ENCODE peak calls at places on chromosomes 7 and 10, in ten cellular contexts. One of them, this sample, is unnamed.

GRCh38 chr7:101998904-101999236 is 181.4 kb downstream of the CUX1 start:
- DNase-seq in H7: peak
- DNase-seq in ACHN: no peak
- DNase-seq in coronary artery: no peak
- DNase-seq in activated CD4-positive, alpha-beta T cell treated with anti-CD3 and anti-CD28 coated beads for 1 hour: no peak
- DNase-seq in hepatic stellate cell: no peak
- DNase-seq in OCI-LY7: peak
- DNase-seq in NCI-H69: peak
- DNase-seq in T-helper 9 cell: no peak
- DNase-seq in brain microvascular endothelial cell: no peak
- DNase-seq in this sample: no peak

GRCh38 chr7:135248546-135248945 is 14.9 kb downstream of the STRA8 start:
- DNase-seq in H7: no peak
- DNase-seq in ACHN: no peak
- DNase-seq in coronary artery: no peak
- DNase-seq in activated CD4-positive, alpha-beta T cell treated with anti-CD3 and anti-CD28 coated beads for 1 hour: no peak
- DNase-seq in hepatic stellate cell: no peak
- DNase-seq in OCI-LY7: no peak
- DNase-seq in NCI-H69: no peak
- DNase-seq in T-helper 9 cell: no peak
- DNase-seq in brain microvascular endothelial cell: no peak
- DNase-seq in this sample: no peak

GRCh38 chr7:125201002-125201401 is 271.4 kb upstream of the POT1 start:
- DNase-seq in H7: no peak
- DNase-seq in ACHN: no peak
- DNase-seq in coronary artery: no peak
- DNase-seq in activated CD4-positive, alpha-beta T cell treated with anti-CD3 and anti-CD28 coated beads for 1 hour: no peak
- DNase-seq in hepatic stellate cell: no peak
- DNase-seq in OCI-LY7: no peak
- DNase-seq in NCI-H69: no peak
- DNase-seq in T-helper 9 cell: no peak
- DNase-seq in brain microvascular endothelial cell: no peak
- DNase-seq in this sample: no peak

GRCh38 chr10:102540023-102540422 is 36.3 kb downstream of the SUFU start:
- DNase-seq in H7: peak
- DNase-seq in ACHN: peak
- DNase-seq in coronary artery: no peak
- DNase-seq in activated CD4-positive, alpha-beta T cell treated with anti-CD3 and anti-CD28 coated beads for 1 hour: no peak
- DNase-seq in hepatic stellate cell: peak
- DNase-seq in OCI-LY7: peak
- DNase-seq in NCI-H69: peak
- DNase-seq in T-helper 9 cell: no peak
- DNase-seq in brain microvascular endothelial cell: peak
- DNase-seq in this sample: peak

GRCh38 chr7:106671160-106671559 is 10.2 kb upstream of the CCDC71L start:
- DNase-seq in H7: no peak
- DNase-seq in ACHN: no peak
- DNase-seq in coronary artery: no peak
- DNase-seq in activated CD4-positive, alpha-beta T cell treated with anti-CD3 and anti-CD28 coated beads for 1 hour: no peak
- DNase-seq in hepatic stellate cell: no peak
- DNase-seq in OCI-LY7: no peak
- DNase-seq in NCI-H69: no peak
- DNase-seq in T-helper 9 cell: no peak
- DNase-seq in brain microvascular endothelial cell: no peak
- DNase-seq in this sample: no peak

GRCh38 chr10:4801405-4801804 is 24.6 kb upstream of the AKR1E2 start:
- DNase-seq in H7: no peak
- DNase-seq in ACHN: no peak
- DNase-seq in coronary artery: peak
- DNase-seq in activated CD4-positive, alpha-beta T cell treated with anti-CD3 and anti-CD28 coated beads for 1 hour: no peak
- DNase-seq in hepatic stellate cell: no peak
- DNase-seq in OCI-LY7: no peak
- DNase-seq in NCI-H69: no peak
- DNase-seq in T-helper 9 cell: no peak
- DNase-seq in brain microvascular endothelial cell: no peak
- DNase-seq in this sample: no peak

GRCh38 chr10:121422096-121422495 is 176.1 kb downstream of the FGFR2 start:
- DNase-seq in H7: no peak
- DNase-seq in ACHN: no peak
- DNase-seq in coronary artery: no peak
- DNase-seq in activated CD4-positive, alpha-beta T cell treated with anti-CD3 and anti-CD28 coated beads for 1 hour: no peak
- DNase-seq in hepatic stellate cell: no peak
- DNase-seq in OCI-LY7: no peak
- DNase-seq in NCI-H69: no peak
- DNase-seq in T-helper 9 cell: no peak
- DNase-seq in brain microvascular endothelial cell: no peak
- DNase-seq in this sample: no peak

GRCh38 chr7:131080754-131081153 is 246.9 kb upstream of the MKLN1 start:
- DNase-seq in H7: no peak
- DNase-seq in ACHN: no peak
- DNase-seq in coronary artery: no peak
- DNase-seq in activated CD4-positive, alpha-beta T cell treated with anti-CD3 and anti-CD28 coated beads for 1 hour: no peak
- DNase-seq in hepatic stellate cell: no peak
- DNase-seq in OCI-LY7: no peak
- DNase-seq in NCI-H69: peak
- DNase-seq in T-helper 9 cell: no peak
- DNase-seq in brain microvascular endothelial cell: no peak
- DNase-seq in this sample: no peak

GRCh38 chr7:20440472-20441105 is 109.9 kb downstream of the ITGB8 start:
- DNase-seq in H7: peak
- DNase-seq in ACHN: peak
- DNase-seq in coronary artery: no peak
- DNase-seq in activated CD4-positive, alpha-beta T cell treated with anti-CD3 and anti-CD28 coated beads for 1 hour: no peak
- DNase-seq in hepatic stellate cell: no peak
- DNase-seq in OCI-LY7: peak
- DNase-seq in NCI-H69: peak
- DNase-seq in T-helper 9 cell: no peak
- DNase-seq in brain microvascular endothelial cell: peak
- DNase-seq in this sample: peak

GRCh38 chr7:158244873-158245723 is 342.5 kb downstream of the PTPRN2 start:
- DNase-seq in H7: no peak
- DNase-seq in ACHN: no peak
- DNase-seq in coronary artery: no peak
- DNase-seq in activated CD4-positive, alpha-beta T cell treated with anti-CD3 and anti-CD28 coated beads for 1 hour: no peak
- DNase-seq in hepatic stellate cell: no peak
- DNase-seq in OCI-LY7: no peak
- DNase-seq in NCI-H69: no peak
- DNase-seq in T-helper 9 cell: no peak
- DNase-seq in brain microvascular endothelial cell: no peak
- DNase-seq in this sample: no peak

GRCh38 chr7:50529093-50529862 is 35.9 kb downstream of the DDC start:
- DNase-seq in H7: no peak
- DNase-seq in ACHN: no peak
- DNase-seq in coronary artery: peak
- DNase-seq in activated CD4-positive, alpha-beta T cell treated with anti-CD3 and anti-CD28 coated beads for 1 hour: no peak
- DNase-seq in hepatic stellate cell: no peak
- DNase-seq in OCI-LY7: no peak
- DNase-seq in NCI-H69: no peak
- DNase-seq in T-helper 9 cell: no peak
- DNase-seq in brain microvascular endothelial cell: no peak
- DNase-seq in this sample: no peak

GRCh38 chr10:86970152-86970886 is 2.0 kb downstream of the ADIRF start:
- DNase-seq in H7: peak
- DNase-seq in ACHN: peak
- DNase-seq in coronary artery: peak
- DNase-seq in activated CD4-positive, alpha-beta T cell treated with anti-CD3 and anti-CD28 coated beads for 1 hour: no peak
- DNase-seq in hepatic stellate cell: peak
- DNase-seq in OCI-LY7: no peak
- DNase-seq in NCI-H69: no peak
- DNase-seq in T-helper 9 cell: no peak
- DNase-seq in brain microvascular endothelial cell: no peak
- DNase-seq in this sample: no peak

GRCh38 chr10:16777473-16778370 is 39.5 kb downstream of the RSU1 start:
- DNase-seq in H7: peak
- DNase-seq in ACHN: peak
- DNase-seq in coronary artery: no peak
- DNase-seq in activated CD4-positive, alpha-beta T cell treated with anti-CD3 and anti-CD28 coated beads for 1 hour: no peak
- DNase-seq in hepatic stellate cell: peak
- DNase-seq in OCI-LY7: peak
- DNase-seq in NCI-H69: peak
- DNase-seq in T-helper 9 cell: no peak
- DNase-seq in brain microvascular endothelial cell: peak
- DNase-seq in this sample: peak

GRCh38 chr10:80461208-80462183 is 7.4 kb downstream of the TSPAN14 start:
- DNase-seq in H7: no peak
- DNase-seq in ACHN: no peak
- DNase-seq in coronary artery: no peak
- DNase-seq in activated CD4-positive, alpha-beta T cell treated with anti-CD3 and anti-CD28 coated beads for 1 hour: no peak
- DNase-seq in hepatic stellate cell: no peak
- DNase-seq in OCI-LY7: no peak
- DNase-seq in NCI-H69: no peak
- DNase-seq in T-helper 9 cell: no peak
- DNase-seq in brain microvascular endothelial cell: no peak
- DNase-seq in this sample: no peak

GRCh38 chr7:93016085-93016471 is 101.7 kb downstream of the SAMD9 start:
- DNase-seq in H7: no peak
- DNase-seq in ACHN: no peak
- DNase-seq in coronary artery: no peak
- DNase-seq in activated CD4-positive, alpha-beta T cell treated with anti-CD3 and anti-CD28 coated beads for 1 hour: no peak
- DNase-seq in hepatic stellate cell: no peak
- DNase-seq in OCI-LY7: no peak
- DNase-seq in NCI-H69: no peak
- DNase-seq in T-helper 9 cell: no peak
- DNase-seq in brain microvascular endothelial cell: no peak
- DNase-seq in this sample: peak

GRCh38 chr7:3013975-3014792 is 29.5 kb downstream of the CARD11 start:
- DNase-seq in H7: no peak
- DNase-seq in ACHN: no peak
- DNase-seq in coronary artery: peak
- DNase-seq in activated CD4-positive, alpha-beta T cell treated with anti-CD3 and anti-CD28 coated beads for 1 hour: no peak
- DNase-seq in hepatic stellate cell: no peak
- DNase-seq in OCI-LY7: no peak
- DNase-seq in NCI-H69: no peak
- DNase-seq in T-helper 9 cell: no peak
- DNase-seq in brain microvascular endothelial cell: no peak
- DNase-seq in this sample: no peak

GRCh38 chr10:132650611-132651250 is 113.1 kb downstream of the INPP5A start:
- DNase-seq in H7: peak
- DNase-seq in ACHN: no peak
- DNase-seq in coronary artery: no peak
- DNase-seq in activated CD4-positive, alpha-beta T cell treated with anti-CD3 and anti-CD28 coated beads for 1 hour: no peak
- DNase-seq in hepatic stellate cell: no peak
- DNase-seq in OCI-LY7: no peak
- DNase-seq in NCI-H69: no peak
- DNase-seq in T-helper 9 cell: no peak
- DNase-seq in brain microvascular endothelial cell: no peak
- DNase-seq in this sample: no peak

GRCh38 chr10:121880842-121881423 is 46.9 kb downstream of the ATE1 start:
- DNase-seq in H7: no peak
- DNase-seq in ACHN: no peak
- DNase-seq in coronary artery: no peak
- DNase-seq in activated CD4-positive, alpha-beta T cell treated with anti-CD3 and anti-CD28 coated beads for 1 hour: no peak
- DNase-seq in hepatic stellate cell: no peak
- DNase-seq in OCI-LY7: peak
- DNase-seq in NCI-H69: peak
- DNase-seq in T-helper 9 cell: no peak
- DNase-seq in brain microvascular endothelial cell: no peak
- DNase-seq in this sample: peak

GRCh38 chr10:106181491-106181890 is 983.0 kb downstream of the SORCS1 start:
- DNase-seq in H7: no peak
- DNase-seq in ACHN: no peak
- DNase-seq in coronary artery: no peak
- DNase-seq in activated CD4-positive, alpha-beta T cell treated with anti-CD3 and anti-CD28 coated beads for 1 hour: no peak
- DNase-seq in hepatic stellate cell: no peak
- DNase-seq in OCI-LY7: no peak
- DNase-seq in NCI-H69: no peak
- DNase-seq in T-helper 9 cell: no peak
- DNase-seq in brain microvascular endothelial cell: no peak
- DNase-seq in this sample: no peak